ENCODE peak calls at places on chromosomes 4 and X, in six cellular contexts. V, B, H, R, M and O are unnamed samples.

GRCh38 chrX:44152867-44153266 is 179.7 kb upstream of the NDP start:
- DNase-seq in H (no peak), M (peak), R (no peak), B (peak), V (no peak), O (no peak)

GRCh38 chr4:141652161-141652778 is 15.9 kb downstream of the IL15 start:
- DNase-seq in H (no peak), R (no peak), V (no peak), B (no peak), M (no peak), O (peak)

GRCh38 chr4:134773497-134774000 is 572.0 kb upstream of the PABPC4L start:
- DNase-seq in R (no peak), M (no peak), B (no peak), V (no peak), H (no peak), O (no peak)

GRCh38 chrX:40299028-40299479 is 201.3 kb upstream of the BCOR start:
- DNase-seq in H (no peak), B (no peak), R (no peak), M (no peak), V (peak), O (no peak)

GRCh38 chr4:26141916-26142638 is 178.7 kb upstream of the RBPJ start:
- DNase-seq in M (no peak), H (no peak), R (no peak), V (peak), B (no peak), O (no peak)

GRCh38 chr4:117447925-117448324 is 362.5 kb upstream of the TRAM1L1 start:
- DNase-seq in R (no peak), B (no peak), V (peak), M (no peak), H (no peak), O (no peak)

GRCh38 chr4:100995671-100996070 is 351.7 kb downstream of the PPP3CA start:
- DNase-seq in B (no peak), H (no peak), V (no peak), M (no peak), R (no peak), O (no peak)

GRCh38 chr4:108240356-108240755 is 71.6 kb upstream of the LEF1 start:
- DNase-seq in H (no peak), V (no peak), B (peak), M (no peak), R (no peak), O (peak)

GRCh38 chrX:28586291-28586690 is 955 bp upstream of the IL1RAPL1 start:
- DNase-seq in M (no peak), H (no peak), V (peak), B (no peak), R (no peak), O (no peak)

GRCh38 chrX:110170029-110170428 is 147.9 kb downstream of the AMMECR1 start:
- DNase-seq in R (no peak), M (no peak), H (no peak), V (no peak), B (no peak), O (no peak)

GRCh38 chr4:10299601-10300000 is 157.6 kb downstream of the ZNF518B start:
- DNase-seq in B (no peak), V (no peak), H (no peak), R (no peak), M (no peak), O (no peak)

GRCh38 chr4:68476191-68476590 is 28.9 kb downstream of the TMPRSS11E start:
- DNase-seq in V (no peak), M (no peak), B (peak), H (no peak), R (no peak), O (no peak)

GRCh38 chrX:154091678-154092077 is 5.8 kb downstream of the MECP2 start:
- DNase-seq in H (no peak), V (peak), R (no peak), M (no peak), B (no peak), O (no peak)

GRCh38 chrX:97639526-97639925 is 755.8 kb downstream of the RPA4 start:
- DNase-seq in B (no peak), R (no peak), M (no peak), H (no peak), V (peak), O (no peak)